ENCODE peak calls at places on chromosomes 11 and 22, in ten cellular contexts. N is GM06990, U is non-pigmented ciliary epithelial cell, H is type B pancreatic cell, P is RWPE1, E is NCI-H524, K is keratinocyte, W is heart left ventricle, C is iPS-NIHi11, B is NCI-H345. A is an unnamed sample.

GRCh38 chr11:41461057-41461681 is 1.7 kb upstream of the LRRC4C start:
- DNase-seq in P (peak; percentile 15), B (peak; percentile 11), U (no peak), C (no peak), W (no peak), N (no peak), E (peak; percentile 2), H (no peak), K (no peak), A (no peak)

GRCh38 chr11:38791346-38791961 is 2193.4 kb upstream of the RAG2 start:
- DNase-seq in H (no peak), U (peak; percentile 10), K (no peak), B (peak; percentile 57), P (peak; percentile 65), C (peak; percentile 62), W (peak; percentile 12), E (peak; percentile 66), N (no peak), A (peak; percentile 19)

GRCh38 chr22:46686221-46686872 is 51.7 kb downstream of the CERK start:
- DNase-seq in K (no peak), C (no peak), P (no peak), U (no peak), H (no peak), N (no peak), W (peak; percentile 66), E (no peak), B (no peak), A (no peak)

GRCh38 chr11:11078344-11078743 is 220.5 kb upstream of the ZBED5 start:
- DNase-seq in U (no peak), W (no peak), B (no peak), K (no peak), E (no peak), C (no peak), P (no peak), H (no peak), N (no peak), A (no peak)

GRCh38 chr11:83071641-83072591 is at the start of gene RAB30:
- DNase-seq in C (peak; percentile 99), W (peak; percentile 98), B (peak; percentile 99), U (peak; percentile 100), N (peak; percentile 90), K (peak; percentile 97), H (peak; percentile 91), E (peak; percentile 99), P (peak; percentile 99), A (peak; percentile 97)

GRCh38 chr22:27727673-27728451 is 73.7 kb downstream of the MN1 start:
- DNase-seq in C (no peak), N (no peak), W (no peak), H (no peak), K (no peak), B (no peak), E (no peak), U (no peak), P (no peak), A (no peak)

GRCh38 chr11:13486926-13487660 is 8.7 kb downstream of the PTH start:
- DNase-seq in W (peak; percentile 46), B (no peak), C (peak; percentile 19), K (no peak), N (peak; percentile 56), U (no peak), E (peak; percentile 49), H (no peak), P (no peak), A (peak; percentile 72)

GRCh38 chr11:126063510-126063858 is 818 bp upstream of the CDON start:
- DNase-seq in E (no peak), N (no peak), U (no peak), C (no peak), P (no peak), H (no peak), K (no peak), W (no peak), B (no peak), A (no peak)

GRCh38 chr11:111097191-111097590 is 148.3 kb upstream of the POU2AF2 start:
- DNase-seq in W (peak; percentile 31), U (no peak), E (peak; percentile 56), B (no peak), N (no peak), P (no peak), K (no peak), H (no peak), C (peak; percentile 32), A (no peak)

GRCh38 chr22:32852346-32853251 is 51.1 kb downstream of the TIMP3 start:
- DNase-seq in B (no peak), N (no peak), U (no peak), E (no peak), P (no peak), H (no peak), C (no peak), K (no peak), W (peak; percentile 75), A (no peak)

GRCh38 chr11:80669620-80670019 is 1228.8 kb upstream of the TENM4 start:
- DNase-seq in P (no peak), W (no peak), H (no peak), N (no peak), E (no peak), K (no peak), U (no peak), B (no peak), C (no peak), A (no peak)

GRCh38 chr11:114821626-114822025 is 143.3 kb downstream of the NXPE2 start:
- DNase-seq in E (peak; percentile 31), U (no peak), C (peak; percentile 51), P (no peak), K (no peak), N (no peak), W (no peak), B (peak; percentile 17), H (no peak), A (no peak)

GRCh38 chr11:65653229-65654225 is 9.2 kb downstream of the RELA start:
- DNase-seq in K (no peak), P (no peak), N (peak; percentile 5), U (no peak), H (no peak), C (no peak), B (no peak), W (peak; percentile 10), E (no peak), A (no peak)

GRCh38 chr11:118921929-118922744 is 3.6 kb downstream of the BCL9L start:
- DNase-seq in C (peak; percentile 62), H (peak; percentile 71), P (peak; percentile 71), E (no peak), U (no peak), W (peak; percentile 82), K (no peak), N (no peak), B (no peak), A (peak; percentile 37)

GRCh38 chr11:90134420-90135003 is at the start of gene NAALAD2:
- DNase-seq in H (peak; percentile 76), U (no peak), B (peak; percentile 18), K (no peak), W (peak; percentile 22), E (peak; percentile 78), C (peak; percentile 66), P (no peak), N (peak; percentile 21), A (no peak)

GRCh38 chr11:103842795-103843194 is 193.6 kb upstream of the DDI1 start:
- DNase-seq in P (no peak), B (no peak), H (no peak), E (peak; percentile 31), U (peak; percentile 37), K (no peak), W (no peak), C (no peak), N (no peak), A (no peak)

GRCh38 chr11:79054636-79055035 is 386.2 kb downstream of the TENM4 start:
- DNase-seq in E (no peak), U (peak; percentile 54), K (no peak), C (no peak), H (no peak), W (no peak), N (no peak), B (no peak), P (peak; percentile 30), A (no peak)

GRCh38 chr11:116721983-116722382 is 50.8 kb downstream of the BUD13 start:
- DNase-seq in W (no peak), P (no peak), E (no peak), B (no peak), K (no peak), U (no peak), C (no peak), H (no peak), N (no peak), A (no peak)

GRCh38 chr22:50564289-50564688 is 1.6 kb upstream of the SYCE3 start:
- DNase-seq in B (no peak), K (no peak), P (no peak), H (no peak), C (no peak), N (no peak), U (no peak), W (no peak), E (no peak), A (no peak)

GRCh38 chr22:37176464-37177061 is 11.5 kb downstream of the C1QTNF6 start:
- DNase-seq in K (no peak), P (no peak), B (no peak), C (peak; percentile 9), W (peak; percentile 83), U (no peak), N (no peak), H (no peak), E (peak; percentile 59), A (peak; percentile 23)

GRCh38 chr11:68610452-68611116 is 73.8 kb upstream of the GAL start:
- DNase-seq in E (peak; percentile 24), U (no peak), H (no peak), N (no peak), W (no peak), K (no peak), C (no peak), P (no peak), B (no peak), A (no peak)

GRCh38 chr11:128323381-128323780 is 264.0 kb downstream of the ETS1 start:
- DNase-seq in U (no peak), E (no peak), N (no peak), W (no peak), P (no peak), H (no peak), C (peak; percentile 58), K (no peak), B (no peak), A (peak; percentile 69)

GRCh38 chr11:45089845-45090499 is 56.5 kb upstream of the PRDM11 start:
- DNase-seq in K (no peak), P (peak; percentile 24), U (no peak), B (no peak), W (no peak), H (no peak), C (no peak), E (peak; percentile 58), N (no peak), A (no peak)

GRCh38 chr11:116366980-116367640 is 405.7 kb downstream of the BUD13 start:
- DNase-seq in P (peak; percentile 46), C (peak; percentile 64), K (peak; percentile 83), H (no peak), N (no peak), E (no peak), B (no peak), U (no peak), W (no peak), A (no peak)

GRCh38 chr22:37068859-37069258 is 17.3 kb downstream of the KCTD17 start:
- DNase-seq in E (peak; percentile 69), K (no peak), N (no peak), U (no peak), W (no peak), C (peak; percentile 86), P (no peak), B (no peak), H (no peak), A (no peak)

GRCh38 chr11:122538060-122538459 is 117.5 kb upstream of the UBASH3B start:
- DNase-seq in N (no peak), W (no peak), P (no peak), E (no peak), B (no peak), U (no peak), H (no peak), C (no peak), K (no peak), A (no peak)

GRCh38 chr11:133821776-133822175 is 23.5 kb downstream of the SPATA19 start:
- DNase-seq in P (no peak), B (peak; percentile 41), U (no peak), W (peak; percentile 40), H (no peak), K (no peak), N (no peak), E (peak; percentile 86), C (peak; percentile 88), A (peak; percentile 44)

GRCh38 chr11:115199501-115199900 is 304.7 kb downstream of the CADM1 start:
- DNase-seq in W (no peak), B (no peak), C (no peak), H (no peak), N (no peak), K (no peak), E (no peak), U (no peak), P (no peak), A (no peak)

A was measured in activated naive CD4-positive, alpha-beta T cell treated with anti-CD3 and anti-CD28 coated beads, Interleukin-2, amount 10 ng/mL, durations not matched to agents 7 days and 5 days.